ENCODE peak calls at places on chromosomes 16 and 17, in six cellular contexts. One of them, this sample, is unnamed.

GRCh38 chr17:38460082-38460715 is 31.9 kb downstream of the ARHGAP23 start:
- DNase-seq in cardiac fibroblast: no peak
- DNase-seq in activated CD8-positive, alpha-beta memory T cell treated with anti-CD3 and anti-CD28 coated beads for 4 hours: no peak
- DNase-seq in NCI-H1417: no peak
- DNase-seq in amygdala: no peak
- DNase-seq in left cardiac atrium: no peak
- DNase-seq in this sample: no peak

GRCh38 chr17:71502443-71502842 is 618.4 kb upstream of the SOX9 start:
- DNase-seq in left cardiac atrium: no peak
- DNase-seq in cardiac fibroblast: no peak
- DNase-seq in NCI-H1417: no peak
- DNase-seq in amygdala: no peak
- DNase-seq in activated CD8-positive, alpha-beta memory T cell treated with anti-CD3 and anti-CD28 coated beads for 4 hours: no peak
- DNase-seq in this sample: no peak

GRCh38 chr17:61000911-61001310 is 323.3 kb downstream of the BCAS3 start:
- DNase-seq in NCI-H1417: no peak
- DNase-seq in activated CD8-positive, alpha-beta memory T cell treated with anti-CD3 and anti-CD28 coated beads for 4 hours: no peak
- DNase-seq in amygdala: no peak
- DNase-seq in cardiac fibroblast: peak; percentile 67
- DNase-seq in left cardiac atrium: no peak
- DNase-seq in this sample: no peak

GRCh38 chr16:20944861-20945390 is 44.4 kb downstream of the LYRM1 start:
- DNase-seq in left cardiac atrium: no peak
- DNase-seq in cardiac fibroblast: peak; percentile 32
- DNase-seq in NCI-H1417: no peak
- DNase-seq in amygdala: no peak
- DNase-seq in activated CD8-positive, alpha-beta memory T cell treated with anti-CD3 and anti-CD28 coated beads for 4 hours: no peak
- DNase-seq in this sample: no peak

GRCh38 chr17:77380411-77381184 is 239.8 kb downstream of the SEC14L1 start:
- DNase-seq in activated CD8-positive, alpha-beta memory T cell treated with anti-CD3 and anti-CD28 coated beads for 4 hours: no peak
- DNase-seq in amygdala: no peak
- DNase-seq in NCI-H1417: no peak
- DNase-seq in cardiac fibroblast: no peak
- DNase-seq in left cardiac atrium: no peak
- DNase-seq in this sample: no peak

GRCh38 chr17:4849011-4849536 is 15.9 kb downstream of the MINK1 start:
- DNase-seq in amygdala: no peak
- DNase-seq in cardiac fibroblast: no peak
- DNase-seq in activated CD8-positive, alpha-beta memory T cell treated with anti-CD3 and anti-CD28 coated beads for 4 hours: no peak
- DNase-seq in NCI-H1417: no peak
- DNase-seq in left cardiac atrium: no peak
- DNase-seq in this sample: no peak

GRCh38 chr16:16025214-16025968 is 76.0 kb downstream of the ABCC1 start:
- DNase-seq in activated CD8-positive, alpha-beta memory T cell treated with anti-CD3 and anti-CD28 coated beads for 4 hours: peak; percentile 21
- DNase-seq in left cardiac atrium: peak; percentile 34
- DNase-seq in amygdala: no peak
- DNase-seq in cardiac fibroblast: peak; percentile 74
- DNase-seq in NCI-H1417: no peak
- DNase-seq in this sample: no peak

GRCh38 chr17:77403854-77404253 is 263.1 kb downstream of the SEC14L1 start:
- DNase-seq in cardiac fibroblast: no peak
- DNase-seq in activated CD8-positive, alpha-beta memory T cell treated with anti-CD3 and anti-CD28 coated beads for 4 hours: no peak
- DNase-seq in NCI-H1417: no peak
- DNase-seq in amygdala: no peak
- DNase-seq in left cardiac atrium: no peak
- DNase-seq in this sample: no peak

GRCh38 chr17:57120814-57121213 is 35.8 kb downstream of the AKAP1 start:
- DNase-seq in cardiac fibroblast: no peak
- DNase-seq in activated CD8-positive, alpha-beta memory T cell treated with anti-CD3 and anti-CD28 coated beads for 4 hours: no peak
- DNase-seq in NCI-H1417: no peak
- DNase-seq in left cardiac atrium: no peak
- DNase-seq in amygdala: no peak
- DNase-seq in this sample: no peak

GRCh38 chr17:65324977-65325376 is 187.8 kb downstream of the RGS9 start:
- DNase-seq in NCI-H1417: no peak
- DNase-seq in activated CD8-positive, alpha-beta memory T cell treated with anti-CD3 and anti-CD28 coated beads for 4 hours: no peak
- DNase-seq in cardiac fibroblast: peak; percentile 80
- DNase-seq in left cardiac atrium: peak; percentile 25
- DNase-seq in amygdala: no peak
- DNase-seq in this sample: no peak

GRCh38 chr16:69482410-69482951 is 58.1 kb downstream of the CYB5B start:
- DNase-seq in activated CD8-positive, alpha-beta memory T cell treated with anti-CD3 and anti-CD28 coated beads for 4 hours: no peak
- DNase-seq in left cardiac atrium: peak; percentile 87
- DNase-seq in amygdala: no peak
- DNase-seq in NCI-H1417: peak; percentile 88
- DNase-seq in cardiac fibroblast: peak; percentile 97
- DNase-seq in this sample: peak; percentile 72

GRCh38 chr17:9928601-9929341 is 23.7 kb upstream of the RCVRN start:
- DNase-seq in activated CD8-positive, alpha-beta memory T cell treated with anti-CD3 and anti-CD28 coated beads for 4 hours: no peak
- DNase-seq in NCI-H1417: no peak
- DNase-seq in amygdala: no peak
- DNase-seq in cardiac fibroblast: peak; percentile 86
- DNase-seq in left cardiac atrium: no peak
- DNase-seq in this sample: no peak

GRCh38 chr16:29898786-29899515 is 399 bp downstream of the SEZ6L2 start:
- DNase-seq in cardiac fibroblast: no peak
- DNase-seq in activated CD8-positive, alpha-beta memory T cell treated with anti-CD3 and anti-CD28 coated beads for 4 hours: no peak
- DNase-seq in left cardiac atrium: no peak
- DNase-seq in amygdala: no peak
- DNase-seq in NCI-H1417: peak; percentile 34
- DNase-seq in this sample: no peak

This sample was measured in left ventricle myocardium superior.